ENCODE peak calls at places on chromosomes 11 and 22, in eight cellular contexts. One of them, this sample, is unnamed. For H3K27me3 and H3K4me1, the result is how much of the 10 kb centered on the place peaks cover.

GRCh38 chr11:78151804-78152203 is 12.4 kb upstream of the ALG8 start:
- DNase-seq in spleen: no peak
- DNase-seq in heart right ventricle: no peak
- DNase-seq in MM.1S: no peak
- DNase-seq in body of pancreas: no peak
- DNase-seq in heart left ventricle: no peak
- DNase-seq in PC-3: no peak
- DNase-seq in CD8-positive, alpha-beta memory T cell: no peak
- DNase-seq in this sample: no peak

GRCh38 chr11:2991477-2992233 is 474 bp downstream of the NAP1L4 start:
- DNase-seq in MM.1S: peak
- DNase-seq in CD8-positive, alpha-beta memory T cell: no peak
- DNase-seq in body of pancreas: no peak
- DNase-seq in heart right ventricle: peak
- DNase-seq in spleen: no peak
- DNase-seq in heart left ventricle: peak
- DNase-seq in PC-3: no peak
- DNase-seq in this sample: peak

GRCh38 chr11:10490398-10491232 is 35.6 kb downstream of the AMPD3 start:
- DNase-seq in heart left ventricle: peak
- DNase-seq in body of pancreas: peak
- DNase-seq in spleen: peak
- DNase-seq in PC-3: peak
- DNase-seq in CD8-positive, alpha-beta memory T cell: no peak
- DNase-seq in MM.1S: no peak
- DNase-seq in heart right ventricle: peak
- DNase-seq in this sample: peak

GRCh38 chr11:114315749-114316368 is 19.7 kb downstream of the NNMT start:
- DNase-seq in body of pancreas: peak
- DNase-seq in spleen: no peak
- DNase-seq in heart right ventricle: no peak
- DNase-seq in CD8-positive, alpha-beta memory T cell: no peak
- DNase-seq in MM.1S: no peak
- DNase-seq in heart left ventricle: no peak
- DNase-seq in PC-3: peak
- DNase-seq in this sample: peak

GRCh38 chr11:117678651-117679407 is 118.2 kb downstream of the DSCAML1 start:
- DNase-seq in heart left ventricle: no peak
- DNase-seq in heart right ventricle: no peak
- DNase-seq in body of pancreas: no peak
- DNase-seq in spleen: no peak
- DNase-seq in PC-3: no peak
- DNase-seq in CD8-positive, alpha-beta memory T cell: no peak
- DNase-seq in MM.1S: no peak
- DNase-seq in this sample: no peak

GRCh38 chr11:57473208-57473930 is 13.0 kb downstream of the RTN4RL2 start:
- DNase-seq in MM.1S: no peak
- DNase-seq in CD8-positive, alpha-beta memory T cell: no peak
- DNase-seq in heart right ventricle: no peak
- DNase-seq in heart left ventricle: no peak
- DNase-seq in spleen: no peak
- DNase-seq in PC-3: no peak
- DNase-seq in body of pancreas: peak
- DNase-seq in this sample: no peak

GRCh38 chr22:16717699-16718558 is 107.3 kb downstream of the XKR3 start:
- DNase-seq in CD8-positive, alpha-beta memory T cell: no peak
- DNase-seq in PC-3: no peak
- DNase-seq in body of pancreas: no peak
- DNase-seq in spleen: peak
- DNase-seq in heart left ventricle: no peak
- DNase-seq in heart right ventricle: no peak
- DNase-seq in MM.1S: no peak
- DNase-seq in this sample: no peak

GRCh38 chr22:49995059-49995412 is 17.5 kb downstream of the IL17REL start:
- DNase-seq in CD8-positive, alpha-beta memory T cell: no peak
- DNase-seq in heart left ventricle: no peak
- DNase-seq in spleen: no peak
- DNase-seq in heart right ventricle: no peak
- DNase-seq in body of pancreas: no peak
- DNase-seq in PC-3: no peak
- DNase-seq in MM.1S: no peak
- DNase-seq in this sample: no peak

GRCh38 chr11:118572914-118573550 is 823 bp downstream of the ARCN1 start:
- DNase-seq in body of pancreas: no peak
- DNase-seq in heart right ventricle: no peak
- DNase-seq in MM.1S: peak
- DNase-seq in heart left ventricle: no peak
- DNase-seq in PC-3: peak
- DNase-seq in spleen: no peak
- DNase-seq in CD8-positive, alpha-beta memory T cell: no peak
- DNase-seq in this sample: peak

GRCh38 chr11:99422581-99423434 is 402.1 kb downstream of the CNTN5 start:
- DNase-seq in PC-3: peak
- DNase-seq in heart left ventricle: no peak
- DNase-seq in body of pancreas: no peak
- DNase-seq in CD8-positive, alpha-beta memory T cell: no peak
- DNase-seq in heart right ventricle: no peak
- DNase-seq in MM.1S: no peak
- DNase-seq in spleen: no peak
- DNase-seq in this sample: no peak

GRCh38 chr11:17738350-17739207 is 4.0 kb downstream of the KCNC1 start:
- DNase-seq in spleen: peak
- DNase-seq in CD8-positive, alpha-beta memory T cell: no peak
- DNase-seq in heart right ventricle: no peak
- DNase-seq in PC-3: no peak
- DNase-seq in MM.1S: no peak
- DNase-seq in heart left ventricle: peak
- DNase-seq in body of pancreas: peak
- DNase-seq in this sample: no peak

GRCh38 chr11:133895551-133895950 is 50.2 kb upstream of the SPATA19 start:
- DNase-seq in heart right ventricle: no peak
- DNase-seq in spleen: no peak
- DNase-seq in body of pancreas: no peak
- DNase-seq in CD8-positive, alpha-beta memory T cell: no peak
- DNase-seq in heart left ventricle: no peak
- DNase-seq in PC-3: no peak
- DNase-seq in MM.1S: no peak
- DNase-seq in this sample: no peak

GRCh38 chr11:749731-750130 is 2.5 kb downstream of the TALDO1 start:
- DNase-seq in spleen: no peak
- DNase-seq in heart right ventricle: no peak
- DNase-seq in CD8-positive, alpha-beta memory T cell: no peak
- DNase-seq in MM.1S: no peak
- DNase-seq in PC-3: no peak
- DNase-seq in heart left ventricle: no peak
- DNase-seq in body of pancreas: no peak
- DNase-seq in this sample: no peak

GRCh38 chr11:69054397-69055211 is 5.9 kb downstream of the TPCN2 start:
- DNase-seq in spleen: no peak
- DNase-seq in PC-3: no peak
- DNase-seq in heart left ventricle: no peak
- DNase-seq in MM.1S: no peak
- DNase-seq in CD8-positive, alpha-beta memory T cell: no peak
- DNase-seq in heart right ventricle: no peak
- DNase-seq in body of pancreas: no peak
- DNase-seq in this sample: no peak

GRCh38 chr11:10076458-10077141 is 217.4 kb downstream of the SBF2 start:
- DNase-seq in CD8-positive, alpha-beta memory T cell: no peak
- DNase-seq in MM.1S: peak
- DNase-seq in body of pancreas: peak
- DNase-seq in spleen: no peak
- DNase-seq in PC-3: peak
- DNase-seq in heart right ventricle: peak
- DNase-seq in heart left ventricle: peak
- DNase-seq in this sample: peak

GRCh38 chr11:94140154-94140655 is 11.6 kb downstream of the PANX1 start:
- DNase-seq in MM.1S: no peak
- DNase-seq in CD8-positive, alpha-beta memory T cell: no peak
- DNase-seq in heart right ventricle: no peak
- DNase-seq in heart left ventricle: no peak
- DNase-seq in PC-3: no peak
- DNase-seq in body of pancreas: no peak
- DNase-seq in spleen: no peak
- DNase-seq in this sample: no peak
- H3K4me3 ChIP-seq in MM.1S: no peak
- H3K4me3 ChIP-seq in CD8-positive, alpha-beta memory T cell: no peak
- H3K4me3 ChIP-seq in heart right ventricle: no peak
- H3K4me3 ChIP-seq in heart left ventricle: no peak
- H3K4me3 ChIP-seq in PC-3: peak
- H3K4me3 ChIP-seq in body of pancreas: no peak
- H3K4me3 ChIP-seq in spleen: no peak
- H3K4me3 ChIP-seq in this sample: no peak

GRCh38 chr22:35540600-35541253 is at the start of gene RASD2:
- DNase-seq in heart right ventricle: peak
- DNase-seq in CD8-positive, alpha-beta memory T cell: peak
- DNase-seq in body of pancreas: peak
- DNase-seq in MM.1S: peak
- DNase-seq in PC-3: peak
- DNase-seq in spleen: no peak
- DNase-seq in heart left ventricle: peak
- DNase-seq in this sample: peak

GRCh38 chr22:35541254-35541748 is 670 bp downstream of the RASD2 start:
- DNase-seq in spleen: no peak
- DNase-seq in PC-3: peak
- DNase-seq in CD8-positive, alpha-beta memory T cell: no peak
- DNase-seq in MM.1S: no peak
- DNase-seq in body of pancreas: peak
- DNase-seq in heart right ventricle: no peak
- DNase-seq in heart left ventricle: peak
- DNase-seq in this sample: no peak

GRCh38 chr22:35538801-35539321 is 1.8 kb upstream of the RASD2 start:
- DNase-seq in PC-3: peak
- DNase-seq in spleen: no peak
- DNase-seq in heart left ventricle: no peak
- DNase-seq in CD8-positive, alpha-beta memory T cell: no peak
- DNase-seq in MM.1S: peak
- DNase-seq in body of pancreas: peak
- DNase-seq in heart right ventricle: no peak
- DNase-seq in this sample: peak

GRCh38 chr22:35539910-35540599 is 576 bp upstream of the RASD2 start:
- DNase-seq in body of pancreas: peak
- DNase-seq in MM.1S: peak
- DNase-seq in CD8-positive, alpha-beta memory T cell: peak
- DNase-seq in heart right ventricle: peak
- DNase-seq in heart left ventricle: peak
- DNase-seq in PC-3: peak
- DNase-seq in spleen: peak
- DNase-seq in this sample: peak

GRCh38 chr22:35539487-35539886 is 1.1 kb upstream of the RASD2 start:
- DNase-seq in CD8-positive, alpha-beta memory T cell: no peak
- DNase-seq in PC-3: no peak
- DNase-seq in spleen: no peak
- DNase-seq in heart left ventricle: no peak
- DNase-seq in body of pancreas: no peak
- DNase-seq in heart right ventricle: no peak
- DNase-seq in MM.1S: no peak
- DNase-seq in this sample: no peak
- H3K27me3 ChIP-seq in CD8-positive, alpha-beta memory T cell: under half
- H3K27me3 ChIP-seq in PC-3: under half
- H3K27me3 ChIP-seq in spleen: under half
- H3K27me3 ChIP-seq in heart left ventricle: under half
- H3K27me3 ChIP-seq in body of pancreas: under half
- H3K27me3 ChIP-seq in heart right ventricle: half or more
- H3K27me3 ChIP-seq in MM.1S: under half
- H3K27me3 ChIP-seq in this sample: under half

GRCh38 chr11:75563501-75563977 is 1.5 kb downstream of the SERPINH1 start:
- DNase-seq in heart right ventricle: no peak
- DNase-seq in MM.1S: no peak
- DNase-seq in heart left ventricle: no peak
- DNase-seq in spleen: no peak
- DNase-seq in PC-3: no peak
- DNase-seq in CD8-positive, alpha-beta memory T cell: no peak
- DNase-seq in body of pancreas: no peak
- DNase-seq in this sample: no peak
- H3K4me1 ChIP-seq in heart right ventricle: half or more
- H3K4me1 ChIP-seq in MM.1S: under half
- H3K4me1 ChIP-seq in heart left ventricle: half or more
- H3K4me1 ChIP-seq in spleen: under half
- H3K4me1 ChIP-seq in PC-3: under half
- H3K4me1 ChIP-seq in CD8-positive, alpha-beta memory T cell: under half
- H3K4me1 ChIP-seq in body of pancreas: under half
- H3K4me1 ChIP-seq in this sample: under half

DNA sequence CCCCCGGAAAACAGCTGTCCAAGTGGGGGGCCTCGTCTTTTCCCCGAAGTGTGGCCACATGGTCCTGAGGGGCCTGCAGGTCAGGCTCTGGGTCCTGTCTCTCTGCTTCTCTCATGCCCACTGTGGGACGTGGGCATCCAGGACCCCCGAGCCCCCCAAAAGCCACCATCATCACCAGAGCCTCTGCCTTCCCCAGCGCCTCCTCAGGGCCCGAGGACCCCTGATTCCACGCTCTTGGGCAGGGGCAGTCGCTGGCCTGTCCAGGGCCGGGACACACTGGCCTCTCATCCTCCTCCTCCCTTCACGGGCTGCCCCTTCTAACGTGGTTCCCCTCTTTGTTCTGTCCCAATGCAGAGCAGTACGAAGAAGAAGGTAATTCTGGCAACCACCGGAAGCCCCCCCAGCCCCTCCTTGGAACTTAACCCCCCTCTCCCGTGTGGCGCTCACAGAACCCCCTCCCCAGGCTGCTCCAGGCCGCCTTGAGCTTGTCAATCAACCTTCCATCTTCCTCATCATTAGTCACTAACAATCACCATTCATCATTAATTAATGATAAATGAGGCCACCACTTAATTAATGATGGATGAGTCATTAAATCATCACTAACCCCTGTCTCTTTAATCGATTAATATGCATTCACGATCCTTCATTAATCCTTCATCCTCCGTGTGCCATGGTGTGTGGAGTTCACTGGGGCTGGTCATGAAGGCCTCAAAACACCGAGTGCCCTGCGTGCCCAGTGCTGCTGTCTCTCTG is 3.9 kb downstream of the TNNT3 start:
- DNase-seq in CD8-positive, alpha-beta memory T cell: no peak
- DNase-seq in MM.1S: no peak
- DNase-seq in PC-3: no peak
- DNase-seq in body of pancreas: no peak
- DNase-seq in spleen: peak
- DNase-seq in heart left ventricle: no peak
- DNase-seq in heart right ventricle: no peak
- DNase-seq in this sample: no peak
- H3K4me3 ChIP-seq in CD8-positive, alpha-beta memory T cell: no peak
- H3K4me3 ChIP-seq in MM.1S: no peak
- H3K4me3 ChIP-seq in PC-3: no peak
- H3K4me3 ChIP-seq in body of pancreas: no peak
- H3K4me3 ChIP-seq in spleen: no peak
- H3K4me3 ChIP-seq in heart left ventricle: no peak
- H3K4me3 ChIP-seq in heart right ventricle: no peak
- H3K4me3 ChIP-seq in this sample: no peak

GRCh38 chr22:20641198-20641892 is 132.6 kb upstream of the SERPIND1 start:
- DNase-seq in body of pancreas: no peak
- DNase-seq in heart right ventricle: no peak
- DNase-seq in CD8-positive, alpha-beta memory T cell: no peak
- DNase-seq in PC-3: no peak
- DNase-seq in heart left ventricle: no peak
- DNase-seq in spleen: no peak
- DNase-seq in MM.1S: no peak
- DNase-seq in this sample: no peak
- H3K27me3 ChIP-seq in body of pancreas: under half
- H3K27me3 ChIP-seq in heart right ventricle: under half
- H3K27me3 ChIP-seq in CD8-positive, alpha-beta memory T cell: under half
- H3K27me3 ChIP-seq in PC-3: under half
- H3K27me3 ChIP-seq in heart left ventricle: under half
- H3K27me3 ChIP-seq in spleen: under half
- H3K27me3 ChIP-seq in MM.1S: under half
- H3K27me3 ChIP-seq in this sample: under half

This sample was measured in colonic mucosa.